ENCODE peak calls at places on chromosomes 7 and 10, in eight cellular contexts. K is HFFc6; W is mucosa of gallbladder; P is CD8-positive, alpha-beta T cell; O is C1 segment of cervical spinal cord; V is activated naive CD4-positive, alpha-beta T cell; L is kidney; Y is epithelial cell of esophagus. Q is an unnamed sample.

GRCh38 chr10:88991900-88992237 is 1.3 kb downstream of the FAS start:
- DNase-seq in K (no peak), W (no peak), P (no peak), O (no peak), V (no peak), L (no peak), Y (no peak), Q (no peak)

GRCh38 chr10:5094265-5095205 is at the start of gene AKR1C3:
- DNase-seq in K (peak), W (peak), P (no peak), O (no peak), V (no peak), L (no peak), Y (peak), Q (no peak)

GRCh38 chr10:68938117-68938516 is 17.9 kb upstream of the DDX21 start:
- DNase-seq in K (no peak), W (no peak), P (no peak), O (no peak), V (no peak), L (no peak), Y (peak), Q (no peak)

GRCh38 chr10:99537381-99538286 is 4.9 kb downstream of the NKX2-3 start:
- DNase-seq in K (no peak), W (no peak), P (no peak), O (no peak), V (no peak), L (no peak), Y (no peak), Q (no peak)

GRCh38 chr7:138616085-138616484 is 85.1 kb downstream of the SVOPL start:
- DNase-seq in K (no peak), W (no peak), P (no peak), O (no peak), V (no peak), L (no peak), Y (no peak), Q (no peak)

GRCh38 chr10:18097524-18097923 is 42.7 kb upstream of the CACNB2 start:
- DNase-seq in K (no peak), W (no peak), P (no peak), O (no peak), V (no peak), L (no peak), Y (peak), Q (no peak)

GRCh38 chr10:101646369-101646768 is 48.6 kb downstream of the FBXW4 start:
- DNase-seq in K (no peak), W (no peak), P (no peak), O (no peak), V (no peak), L (no peak), Y (no peak), Q (no peak)

GRCh38 chr10:31819393-31819820 is 109.2 kb downstream of the ARHGAP12 start:
- DNase-seq in K (no peak), W (no peak), P (no peak), O (no peak), V (no peak), L (no peak), Y (no peak), Q (no peak)

GRCh38 chr7:131654668-131655326 is 98.4 kb upstream of the PODXL start:
- DNase-seq in K (peak), W (peak), P (peak), O (no peak), V (peak), L (peak), Y (peak), Q (peak)

GRCh38 chr7:11327633-11328032 is 354.0 kb downstream of the PHF14 start:
- DNase-seq in K (no peak), W (no peak), P (no peak), O (no peak), V (no peak), L (no peak), Y (no peak), Q (no peak)